ENCODE peak calls at places on chromosomes 6 and 20, in four cellular contexts. H is stimulated activated CD4-positive, alpha-beta T cell treated with anti-CD3 and anti-CD28 coated beads, Interleukin-12 subunit alpha, Interleukin-12 subunit beta, amount 100 ng/mL, for 24 hours; P is renal cortical epithelial cell; U is activated T-cell treated with anti-CD3 and anti-CD28 coated beads for 24 hours. T is an unnamed sample.

GRCh38 chr20:38134427-38135281 is 30.4 kb downstream of the TGM2 start:
- DNase-seq in H (no peak), P (peak), U (no peak), T (no peak)

GRCh38 chr20:17794400-17794799 is 94.6 kb downstream of the BANF2 start:
- DNase-seq in U (no peak), P (no peak), H (no peak), T (no peak)

GRCh38 chr6:36956111-36956820 is 1.7 kb downstream of the PI16 start:
- DNase-seq in P (peak), H (no peak), U (no peak), T (no peak)

GRCh38 chr6:142728367-142728766 is 216.6 kb downstream of the HIVEP2 start:
- DNase-seq in U (no peak), H (no peak), P (peak), T (no peak)

GRCh38 chr6:38508894-38509293 is 130.8 kb downstream of the BTBD9 start:
- DNase-seq in P (peak), U (no peak), H (no peak), T (no peak)

GRCh38 chr6:145491126-145491525 is 244.2 kb downstream of the EPM2A start:
- DNase-seq in U (no peak), P (no peak), H (no peak), T (no peak)

GRCh38 chr6:11637266-11637665 is 99.7 kb downstream of the TMEM170B start:
- DNase-seq in P (no peak), H (no peak), U (no peak), T (no peak)

GRCh38 chr6:151629791-151630190 is 136.0 kb downstream of the CCDC170 start:
- DNase-seq in H (no peak), P (no peak), U (no peak), T (no peak)

GRCh38 chr6:149859368-149859767 is 4.8 kb downstream of the LRP11 start:
- DNase-seq in H (no peak), P (peak), U (no peak), T (no peak)

GRCh38 chr6:37547564-37548061 is 47.9 kb upstream of the CCDC167 start:
- DNase-seq in P (peak), H (no peak), U (no peak), T (no peak)

GRCh38 chr6:40933864-40934263 is 105.2 kb downstream of the UNC5CL start:
- DNase-seq in H (no peak), U (no peak), P (no peak), T (no peak)

GRCh38 chr6:54970337-54970736 is 123.8 kb downstream of the FAM83B start:
- DNase-seq in P (peak), U (no peak), H (no peak), T (no peak)

GRCh38 chr20:44030394-44030793 is 115.7 kb downstream of the TOX2 start:
- DNase-seq in P (no peak), H (no peak), U (no peak), T (no peak)

GRCh38 chr6:81834141-81834621 is 81.7 kb upstream of the TENT5A start:
- DNase-seq in H (no peak), P (peak), U (no peak), T (no peak)

GRCh38 chr20:15011631-15012030 is 674.2 kb upstream of the FLRT3 start:
- DNase-seq in P (no peak), H (no peak), U (no peak), T (no peak)

GRCh38 chr20:58233881-58234528 is 5.6 kb upstream of the ANKRD60 start:
- DNase-seq in H (peak), P (no peak), U (no peak), T (peak)

T was measured in stimulated activated naive CD8-positive, alpha-beta T cell treated with anti-CD3 and anti-CD28 coated beads, Interleukin-15, amount 100 ng/mL, for 72 hours.